ENCODE peak calls at places on chromosomes 1 and 21, in six cellular contexts. T, Z, W, R, J and X are unnamed samples.

GRCh38 chr1:33378524-33378923 is 52.4 kb downstream of the PHC2 start:
- DNase-seq in T (no peak), Z (no peak), W (no peak), R (no peak), J (no peak), X (no peak)

GRCh38 chr1:154170547-154171221 is 15.8 kb upstream of the NUP210L start:
- DNase-seq in T (no peak), Z (no peak), W (no peak), R (no peak), J (no peak), X (no peak)

GRCh38 chr1:232943679-232944252 is 6.6 kb upstream of the NTPCR start:
- DNase-seq in T (no peak), Z (no peak), W (no peak), R (no peak), J (no peak), X (no peak)

GRCh38 chr1:33388989-33389771 is 41.7 kb downstream of the PHC2 start:
- DNase-seq in T (no peak), Z (no peak), W (no peak), R (no peak), J (no peak), X (no peak)

GRCh38 chr1:151002611-151003010 is 4.1 kb downstream of the MINDY1 start:
- DNase-seq in T (no peak), Z (no peak), W (no peak), R (no peak), J (no peak), X (no peak)

GRCh38 chr1:204341380-204341779 is 18.3 kb downstream of the PLEKHA6 start:
- DNase-seq in T (no peak), Z (no peak), W (peak; percentile 16), R (no peak), J (no peak), X (no peak)

GRCh38 chr21:45129231-45129923 is 55.0 kb downstream of the ADARB1 start:
- DNase-seq in T (no peak), Z (peak; percentile 47), W (no peak), R (no peak), J (no peak), X (no peak)

GRCh38 chr1:3170566-3171453 is 101.8 kb downstream of the PRDM16 start:
- DNase-seq in T (peak; percentile 89), Z (no peak), W (peak; percentile 40), R (no peak), J (no peak), X (no peak)

GRCh38 chr1:43947890-43948437 is 1.2 kb downstream of the IPO13 start:
- DNase-seq in T (peak; percentile 54), Z (no peak), W (peak; percentile 71), R (no peak), J (no peak), X (no peak)

GRCh38 chr1:165056914-165057313 is 299.6 kb downstream of the LMX1A start:
- DNase-seq in T (no peak), Z (no peak), W (no peak), R (no peak), J (no peak), X (no peak)

GRCh38 chr1:163090321-163090945 is 21.3 kb downstream of the RGS4 start:
- DNase-seq in T (no peak), Z (no peak), W (no peak), R (no peak), J (no peak), X (no peak)

GRCh38 chr1:213244664-213245091 is 193.6 kb downstream of the RPS6KC1 start:
- DNase-seq in T (peak; percentile 16), Z (peak; percentile 62), W (peak; percentile 73), R (no peak), J (no peak), X (peak; percentile 13)
- TF ChIP-seq YY1 in T (no peak), Z (no peak), W (no peak), R (no peak), J (no peak), X (no peak)

GRCh38 chr1:181319903-181320302 is 163.4 kb upstream of the CACNA1E start:
- DNase-seq in T (no peak), Z (no peak), W (no peak), R (no peak), J (no peak), X (no peak)

GRCh38 chr1:181327796-181328195 is 155.5 kb upstream of the CACNA1E start:
- DNase-seq in T (no peak), Z (no peak), W (no peak), R (no peak), J (no peak), X (no peak)

GRCh38 chr1:181324797-181325616 is 158.3 kb upstream of the CACNA1E start:
- DNase-seq in T (no peak), Z (no peak), W (no peak), R (no peak), J (no peak), X (peak; percentile 66)
- H3K9ac ChIP-seq in T (no peak overlapping the region), Z (no peak overlapping the region), W (no peak overlapping the region), R (no peak overlapping the region), J (no peak overlapping the region), X (no peak overlapping the region)

DNA sequence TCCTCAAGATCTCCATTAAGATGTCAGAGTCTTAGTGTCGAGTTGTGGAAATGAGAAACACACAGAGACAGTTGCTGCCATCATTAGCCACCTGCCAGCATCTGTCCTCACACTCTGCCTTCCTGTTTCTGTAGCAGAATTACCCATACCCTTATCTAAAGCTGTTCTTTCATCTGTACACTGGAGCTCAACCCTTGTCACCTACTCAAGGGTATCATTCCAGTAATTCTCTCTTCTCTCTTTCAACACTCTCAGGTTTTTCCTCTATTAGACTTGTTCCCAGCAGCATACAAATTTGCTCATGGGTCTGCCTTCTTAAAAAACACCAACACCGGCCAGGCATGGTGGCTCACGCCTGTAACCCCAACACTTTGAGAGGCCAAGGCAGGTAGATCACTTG is 27.4 kb upstream of the RNF2 start:
- DNase-seq in T (no peak), Z (no peak), W (no peak), R (no peak), J (no peak), X (no peak)
- TF ChIP-seq MAX in T (no peak), Z (no peak), W (no peak), R (no peak), J (no peak), X (no peak)

GRCh38 chr1:234901491-234902049 is 227.1 kb downstream of the TOMM20 start:
- DNase-seq in T (no peak), Z (no peak), W (no peak), R (no peak), J (no peak), X (no peak)
- TF ChIP-seq YY1 in T (no peak), Z (no peak), W (no peak), R (no peak), J (no peak), X (no peak)

GRCh38 chr1:28973850-28974841 is 59.8 kb downstream of the EPB41 start:
- DNase-seq in T (peak; percentile 50), Z (no peak), W (no peak), R (no peak), J (no peak), X (no peak)
- H3K9ac ChIP-seq in T (peak overlapping the region; percentile 23), Z (no peak overlapping the region), W (no peak overlapping the region), R (no peak overlapping the region), J (no peak overlapping the region), X (peak overlapping the region; percentile 1)

GRCh38 chr1:19661721-19662228 is 2.9 kb upstream of the HTR6 start:
- DNase-seq in T (no peak), Z (no peak), W (no peak), R (no peak), J (no peak), X (peak; percentile 24)
- TF ChIP-seq MAX in T (no peak), Z (no peak), W (no peak), R (no peak), J (no peak), X (no peak)

GRCh38 chr1:234833118-234833517 is 223.1 kb upstream of the IRF2BP2 start:
- DNase-seq in T (no peak), Z (no peak), W (peak; percentile 16), R (no peak), J (no peak), X (no peak)
- TF ChIP-seq YY1 in T (no peak), Z (no peak), W (no peak), R (no peak), J (no peak), X (no peak)